ENCODE peak calls at places on chromosomes 4 and X, in four cellular contexts. B, I, Z and Q are unnamed samples.

GRCh38 chrX:50860518-50860917 is 46.5 kb upstream of the SHROOM4 start:
- DNase-seq in Z (no peak), B (no peak), I (no peak), Q (no peak)

GRCh38 chrX:42797646-42798045 is 19.7 kb upstream of the PPP1R2C start:
- DNase-seq in Z (no peak), B (no peak), I (no peak), Q (peak)

GRCh38 chr4:135192746-135193535 is 991.4 kb upstream of the PABPC4L start:
- DNase-seq in Z (peak), B (no peak), I (no peak), Q (no peak)

GRCh38 chrX:118179161-118179560 is 62.6 kb upstream of the KLHL13 start:
- DNase-seq in B (no peak), Z (no peak), I (no peak), Q (no peak)

GRCh38 chr4:153403761-153404160 is 59.3 kb downstream of the MND1 start:
- DNase-seq in Z (no peak), B (no peak), I (no peak), Q (peak)

GRCh38 chrX:111040377-111041017 is 55.5 kb upstream of the PAK3 start:
- DNase-seq in Z (peak), B (no peak), I (no peak), Q (peak)

GRCh38 chr4:26692014-26692726 is 108.3 kb downstream of the TBC1D19 start:
- DNase-seq in Z (no peak), I (no peak), B (no peak), Q (no peak)

GRCh38 chr4:7650606-7651400 is 216.1 kb upstream of the PSAPL1 start:
- DNase-seq in B (no peak), I (peak), Z (peak), Q (peak)

GRCh38 chr4:110309686-110310085 is 111.3 kb upstream of the ELOVL6 start:
- DNase-seq in B (no peak), I (no peak), Z (no peak), Q (peak)

GRCh38 chrX:52870041-52870440 is 2.2 kb upstream of the XAGE3 start:
- DNase-seq in B (no peak), Z (no peak), I (no peak), Q (no peak)

GRCh38 chr4:6617246-6617645 is 23.2 kb upstream of the MRFAP1 start:
- DNase-seq in Z (no peak), I (no peak), B (no peak), Q (no peak)

GRCh38 chr4:176838611-176839411 is 46.1 kb upstream of the VEGFC start:
- DNase-seq in Z (no peak), I (no peak), B (no peak), Q (peak)

GRCh38 chr4:2071912-2072867 is 13.1 kb downstream of the NAT8L start:
- DNase-seq in I (no peak), Z (no peak), B (no peak), Q (no peak)

GRCh38 chr4:2072971-2073807 is 14.1 kb downstream of the NAT8L start:
- DNase-seq in Z (no peak), B (no peak), I (no peak), Q (no peak)

GRCh38 chr4:2069986-2070385 is 10.9 kb downstream of the NAT8L start:
- DNase-seq in B (no peak), Z (no peak), I (no peak), Q (no peak)

GRCh38 chr4:2070421-2071251 is 11.5 kb downstream of the NAT8L start:
- DNase-seq in I (no peak), Z (no peak), B (no peak), Q (no peak)

GRCh38 chr4:2071252-2071911 is 12.3 kb downstream of the NAT8L start:
- DNase-seq in B (no peak), Z (no peak), I (no peak), Q (no peak)
- H3K4me3 ChIP-seq in B (no peak), Z (no peak), I (no peak), Q (no peak)

GRCh38 chrX:40155617-40156471 is 58.1 kb upstream of the BCOR start:
- DNase-seq in Z (no peak), I (no peak), B (no peak), Q (no peak)

GRCh38 chrX:40154853-40155616 is 57.3 kb upstream of the BCOR start:
- DNase-seq in Z (no peak), I (peak), B (no peak), Q (peak)

GRCh38 chrX:40157228-40158035 is 59.7 kb upstream of the BCOR start:
- DNase-seq in I (no peak), B (no peak), Z (no peak), Q (no peak)

GRCh38 chrX:40156472-40157227 is 58.9 kb upstream of the BCOR start:
- DNase-seq in I (no peak), Z (no peak), B (no peak), Q (no peak)

GRCh38 chrX:40158036-40158706 is 60.4 kb upstream of the BCOR start:
- DNase-seq in Z (no peak), I (no peak), B (no peak), Q (no peak)
- TF ChIP-seq CTCF in Z (no peak), I (peak), B (peak), Q (no peak)

GRCh38 chr4:87122252-87122651 is 98.2 kb downstream of the KLHL8 start:
- DNase-seq in B (no peak), I (peak), Z (no peak), Q (no peak)
- H3K4me3 ChIP-seq in B (no peak), I (no peak), Z (no peak), Q (no peak)

GRCh38 chr4:143178923-143179322 is 5.8 kb upstream of the USP38 start:
- DNase-seq in B (no peak), I (no peak), Z (no peak), Q (no peak)
- TF ChIP-seq CTCF in B (no peak), I (no peak), Z (no peak), Q (no peak)

GRCh38 chr4:168474660-168475320 is 5.5 kb downstream of the DDX60L start:
- DNase-seq in B (no peak), I (no peak), Z (no peak), Q (no peak)
- H3K4me3 ChIP-seq in B (no peak), I (no peak), Z (no peak), Q (no peak)

GRCh38 chrX:109826954-109827708 is 94.1 kb upstream of the ACSL4 start:
- DNase-seq in B (no peak), Z (peak), I (no peak), Q (peak)
- TF ChIP-seq CTCF in B (no peak), Z (peak), I (no peak), Q (peak)